ENCODE peak calls at places on chromosomes 1 and 21, in seven cellular contexts. X, M, F, I, W, S and E are unnamed samples.
A peak's percentile ranks its signal among the peaks of the same experiment; 100 is the strongest.

GRCh38 chr1:55826413-55827080 is 611.4 kb upstream of the USP24 start:
- DNase-seq in X (no peak), M (no peak), F (no peak), I (no peak), W (no peak), S (no peak), E (no peak)

GRCh38 chr21:35460441-35460840 is 411.3 kb upstream of the RUNX1 start:
- DNase-seq in X (no peak), M (no peak), F (no peak), I (no peak), W (no peak), S (no peak), E (no peak)

GRCh38 chr1:227192163-227192562 is 126.1 kb downstream of the CDC42BPA start:
- DNase-seq in X (peak; percentile 95), M (peak; percentile 75), F (no peak), I (no peak), W (peak; percentile 88), S (peak; percentile 92), E (peak; percentile 65)

GRCh38 chr1:150695561-150695960 is 1.4 kb downstream of the GOLPH3L start:
- DNase-seq in X (peak; percentile 5), M (no peak), F (no peak), I (no peak), W (no peak), S (no peak), E (no peak)

GRCh38 chr1:8326265-8326664 is 8.4 kb downstream of the SLC45A1 start:
- DNase-seq in X (no peak), M (no peak), F (no peak), I (no peak), W (no peak), S (no peak), E (no peak)

GRCh38 chr1:55147504-55147903 is 67.7 kb downstream of the USP24 start:
- DNase-seq in X (no peak), M (no peak), F (no peak), I (no peak), W (no peak), S (no peak), E (no peak)

GRCh38 chr1:116370186-116370585 is 2.9 kb upstream of the ATP1A1 start:
- DNase-seq in X (no peak), M (no peak), F (no peak), I (no peak), W (no peak), S (no peak), E (no peak)

GRCh38 chr1:66368261-66368660 is 165.7 kb upstream of the SGIP1 start:
- DNase-seq in X (no peak), M (no peak), F (no peak), I (no peak), W (no peak), S (no peak), E (no peak)

GRCh38 chr1:198496216-198497143 is 44.0 kb downstream of the ATP6V1G3 start:
- DNase-seq in X (peak; percentile 88), M (peak; percentile 56), F (no peak), I (no peak), W (peak; percentile 44), S (no peak), E (no peak)

GRCh38 chr1:21239181-21239580 is 51.1 kb downstream of the ECE1 start:
- DNase-seq in X (peak; percentile 57), M (peak; percentile 92), F (no peak), I (no peak), W (no peak), S (peak; percentile 10), E (no peak)

GRCh38 chr1:206739411-206740076 is 31.0 kb upstream of the IL19 start:
- DNase-seq in X (no peak), M (no peak), F (no peak), I (no peak), W (no peak), S (no peak), E (no peak)

GRCh38 chr1:169779970-169780369 is 14.7 kb downstream of the METTL18 start:
- DNase-seq in X (peak; percentile 81), M (peak; percentile 76), F (no peak), I (no peak), W (no peak), S (peak; percentile 66), E (peak; percentile 62)

GRCh38 chr1:225470210-225470609 is 42.4 kb upstream of the LBR start:
- DNase-seq in X (no peak), M (no peak), F (no peak), I (no peak), W (no peak), S (no peak), E (no peak)

GRCh38 chr1:30908886-30909777 is 574 bp upstream of the SDC3 start:
- DNase-seq in X (no peak), M (no peak), F (no peak), I (peak; percentile 54), W (no peak), S (no peak), E (no peak)

GRCh38 chr1:100009458-100009857 is 39.7 kb downstream of the SLC35A3 start:
- DNase-seq in X (peak; percentile 22), M (peak; percentile 31), F (no peak), I (no peak), W (peak; percentile 55), S (peak; percentile 49), E (no peak)

GRCh38 chr1:68426594-68426993 is 23.2 kb downstream of the RPE65 start:
- DNase-seq in X (no peak), M (no peak), F (no peak), I (no peak), W (no peak), S (no peak), E (no peak)

GRCh38 chr1:153609585-153609907 is 3.4 kb downstream of the S100A16 start:
- DNase-seq in X (no peak), M (no peak), F (no peak), I (no peak), W (no peak), S (no peak), E (no peak)

GRCh38 chr21:38989745-38990423 is 184.2 kb downstream of the ETS2 start:
- DNase-seq in X (peak; percentile 94), M (peak; percentile 34), F (no peak), I (no peak), W (peak; percentile 47), S (peak; percentile 85), E (peak; percentile 74)

GRCh38 chr1:231938651-231939050 is 312.1 kb downstream of the DISC1 start:
- DNase-seq in X (no peak), M (no peak), F (no peak), I (peak; percentile 80), W (peak; percentile 20), S (no peak), E (no peak)

GRCh38 chr1:22978299-22978698 is 5.6 kb upstream of the LACTBL1 start:
- DNase-seq in X (peak; percentile 83), M (peak; percentile 52), F (no peak), I (no peak), W (no peak), S (peak; percentile 15), E (no peak)

GRCh38 chr1:162635418-162635817 is 3.2 kb downstream of the DDR2 start:
- DNase-seq in X (peak; percentile 18), M (no peak), F (no peak), I (no peak), W (no peak), S (no peak), E (no peak)

GRCh38 chr21:46038871-46039397 is 57.4 kb downstream of the COL6A1 start:
- DNase-seq in X (peak; percentile 97), M (no peak), F (no peak), I (no peak), W (peak; percentile 65), S (peak; percentile 98), E (peak; percentile 83)

GRCh38 chr21:41068411-41069304 is 99.3 kb upstream of the BACE2 start:
- DNase-seq in X (peak; percentile 62), M (peak; percentile 35), F (peak; percentile 31), I (peak; percentile 88), W (peak; percentile 90), S (peak; percentile 33), E (no peak)

GRCh38 chr1:109371271-109371739 is 26.4 kb downstream of the SORT1 start:
- DNase-seq in X (peak; percentile 81), M (peak; percentile 55), F (no peak), I (no peak), W (peak; percentile 70), S (no peak), E (no peak)

GRCh38 chr1:154448271-154448905 is 43.2 kb downstream of the IL6R start:
- DNase-seq in X (no peak), M (no peak), F (no peak), I (peak; percentile 99), W (no peak), S (no peak), E (no peak)

GRCh38 chr1:157880621-157881020 is 39.0 kb upstream of the CD5L start:
- DNase-seq in X (no peak), M (no peak), F (no peak), I (no peak), W (no peak), S (no peak), E (no peak)

GRCh38 chr1:150484431-150484830 is 2.8 kb upstream of the TARS2 start:
- DNase-seq in X (peak; percentile 58), M (peak; percentile 26), F (no peak), I (no peak), W (peak; percentile 58), S (no peak), E (no peak)